ENCODE peak calls at places on chromosomes 3 and 15, in four cellular contexts. T is Peyer's patch, V is transverse colon, N is gastrocnemius medialis. G is an unnamed sample.

GRCh38 chr3:13040381-13041074 is 32.7 kb downstream of the IQSEC1 start:
- DNase-seq in V (peak; percentile 41), T (peak; percentile 63), N (no peak), G (no peak)

GRCh38 chr3:197997936-197998335 is 37.9 kb downstream of the LMLN start:
- DNase-seq in T (no peak), V (no peak), N (no peak), G (no peak)

GRCh38 chr3:140186421-140186920 is 251.5 kb downstream of the CLSTN2 start:
- DNase-seq in V (no peak), T (no peak), N (no peak), G (no peak)

GRCh38 chr15:31975446-31976229 is 54.7 kb upstream of the CHRNA7 start:
- DNase-seq in V (peak; percentile 56), N (no peak), T (no peak), G (no peak)

GRCh38 chr3:146160233-146160963 is 586 bp downstream of the PLOD2 start:
- DNase-seq in T (peak; percentile 67), V (peak; percentile 66), N (peak; percentile 36), G (peak; percentile 73)

GRCh38 chr15:40743921-40744809 is 10.9 kb downstream of the RMDN3 start:
- DNase-seq in N (no peak), V (no peak), T (peak; percentile 71), G (no peak)

GRCh38 chr3:110650752-110651151 is 420.9 kb upstream of the NECTIN3 start:
- DNase-seq in T (no peak), V (no peak), N (no peak), G (no peak)

GRCh38 chr3:48422691-48423090 is 7.2 kb downstream of the PLXNB1 start:
- DNase-seq in N (no peak), V (no peak), T (no peak), G (no peak)

GRCh38 chr3:12706504-12707253 is 42.8 kb upstream of the RAF1 start:
- DNase-seq in T (peak; percentile 85), N (peak; percentile 76), V (peak; percentile 69), G (peak; percentile 44)

GRCh38 chr15:29379647-29380046 is 110.0 kb upstream of the NSMCE3 start:
- DNase-seq in T (no peak), N (no peak), V (no peak), G (no peak)

GRCh38 chr15:29383367-29383766 is 113.7 kb upstream of the NSMCE3 start:
- DNase-seq in V (no peak), T (no peak), N (no peak), G (no peak)

GRCh38 chr15:29377141-29377540 is 107.5 kb upstream of the NSMCE3 start:
- DNase-seq in T (no peak), V (no peak), N (no peak), G (no peak)

DNA sequence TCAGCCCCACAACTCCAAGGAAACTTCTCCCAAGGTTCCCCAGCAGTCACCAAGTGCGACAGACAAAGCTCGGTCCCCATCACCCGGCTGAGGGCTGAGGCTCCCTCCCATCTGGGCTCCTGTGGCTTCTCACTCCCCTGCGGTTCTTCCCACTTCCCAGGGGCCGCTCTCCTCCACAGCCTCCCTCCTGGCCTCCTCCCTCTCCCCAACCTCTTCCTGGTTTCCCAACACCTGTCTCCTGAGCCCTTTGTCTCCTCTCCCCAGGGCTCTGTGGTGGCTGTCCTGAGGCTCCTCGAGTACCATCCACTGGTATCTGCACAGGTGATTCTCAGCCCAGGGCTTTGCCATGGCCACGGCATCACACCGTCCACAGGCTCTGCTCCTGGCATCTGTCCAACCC is 113.2 kb upstream of the NSMCE3 start:
- DNase-seq in T (no peak), V (no peak), N (no peak), G (no peak)
- TF ChIP-seq CTCF in T (no peak), V (no peak), N (no peak), G (no peak)

GRCh38 chr3:169811606-169812123 is 1.0 kb upstream of the LRRIQ4 start:
- DNase-seq in V (no peak), T (no peak), N (no peak), G (no peak)

GRCh38 chr3:169813757-169814517 is 1.2 kb upstream of the LRRC34 start:
- DNase-seq in T (peak; percentile 92), N (no peak), V (peak; percentile 75), G (no peak)

GRCh38 chr3:169815590-169816150 is 3.0 kb upstream of the LRRC34 start:
- DNase-seq in N (no peak), V (no peak), T (no peak), G (no peak)

GRCh38 chr3:169812124-169812843 is 386 bp upstream of the LRRIQ4 start:
- DNase-seq in V (peak; percentile 72), T (peak; percentile 84), N (peak; percentile 31), G (peak; percentile 81)

DNA sequence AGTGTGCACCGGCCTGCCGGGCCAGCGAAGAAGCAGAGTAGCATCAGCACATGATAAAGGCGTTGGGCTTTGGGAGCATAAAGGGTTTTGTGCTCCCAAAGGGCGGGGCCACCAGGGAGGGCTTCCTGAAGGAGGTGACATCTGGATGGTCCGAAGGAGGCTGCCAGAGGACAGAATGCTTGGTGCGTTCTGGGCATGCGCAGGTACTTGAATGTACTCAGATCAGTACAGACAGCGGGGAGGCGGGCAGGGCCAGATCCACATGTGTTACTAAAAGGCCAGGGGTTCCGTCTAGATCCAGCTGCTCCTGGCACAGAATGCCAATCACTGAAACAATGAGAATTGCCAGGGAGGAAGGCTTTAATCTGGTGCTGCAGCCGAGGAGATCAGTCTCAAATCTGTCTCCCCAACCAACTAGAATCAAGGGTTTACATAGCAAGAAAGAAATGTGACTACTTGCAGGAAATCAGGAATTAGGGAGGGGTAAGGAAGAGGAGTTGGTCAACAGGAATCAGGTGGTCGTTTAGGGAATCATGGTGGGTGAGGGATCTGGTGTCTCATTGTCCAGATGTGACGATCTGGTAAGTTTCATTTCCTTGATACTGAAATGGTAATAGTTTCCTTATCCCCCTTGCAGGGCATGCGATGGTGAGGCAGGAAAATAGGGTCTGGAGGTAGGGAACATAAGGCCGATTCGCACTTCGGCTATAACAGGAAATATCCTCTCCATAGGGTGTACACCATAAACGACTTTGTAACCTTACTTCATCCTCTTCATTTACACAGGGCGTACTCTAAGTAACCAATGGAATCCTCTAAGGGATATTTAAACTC is at the start of the genes LRRC34 and LRRIQ4:
- DNase-seq in T (peak; percentile 93), N (peak; percentile 44), V (peak; percentile 82), G (peak; percentile 86)
- TF ChIP-seq POLR2A in T (no peak), N (no peak), V (no peak), G (no peak)

DNA sequence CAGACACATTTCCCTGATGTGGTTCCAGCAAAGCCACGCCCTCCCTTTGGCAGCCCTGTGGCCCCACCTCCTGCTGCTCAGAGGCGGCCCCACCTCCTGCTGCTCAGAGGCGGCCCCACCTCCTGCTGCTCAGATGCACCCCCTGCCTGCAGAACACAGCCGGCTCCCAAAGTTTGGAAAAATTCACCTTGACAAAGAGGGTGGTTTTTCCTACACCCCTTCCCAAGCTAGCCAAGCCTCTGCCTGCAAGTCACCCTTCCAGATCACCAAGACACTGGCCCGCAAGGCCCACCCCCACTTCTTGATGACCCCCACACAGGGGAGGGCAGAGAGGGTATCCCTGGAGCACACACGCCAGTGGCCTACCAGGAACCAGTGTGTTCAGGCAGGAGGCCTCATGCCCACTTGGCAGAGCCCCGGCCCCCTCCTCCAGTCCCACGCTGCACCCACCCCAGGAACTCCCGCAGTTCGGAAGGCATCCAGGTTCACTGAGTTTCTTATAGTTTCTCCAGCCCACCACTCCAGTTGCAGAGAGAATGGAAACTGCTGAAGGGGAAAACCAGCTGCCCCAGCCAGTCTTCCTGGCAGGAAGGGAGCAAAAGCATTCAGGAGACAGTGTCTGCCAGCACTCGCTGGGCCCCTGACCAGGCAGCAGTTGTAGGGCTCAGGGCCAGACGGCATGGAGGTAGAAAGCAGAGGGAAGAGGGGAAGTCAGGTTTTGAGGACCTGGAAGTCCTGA is 2.3 kb upstream of the HAPLN3 start:
- DNase-seq in T (peak; percentile 85), V (peak; percentile 85), N (peak; percentile 88), G (peak; percentile 90)
- TF ChIP-seq CTCF in T (no peak), V (peak; percentile 32), N (peak; percentile 57), G (peak; percentile 88)

DNA sequence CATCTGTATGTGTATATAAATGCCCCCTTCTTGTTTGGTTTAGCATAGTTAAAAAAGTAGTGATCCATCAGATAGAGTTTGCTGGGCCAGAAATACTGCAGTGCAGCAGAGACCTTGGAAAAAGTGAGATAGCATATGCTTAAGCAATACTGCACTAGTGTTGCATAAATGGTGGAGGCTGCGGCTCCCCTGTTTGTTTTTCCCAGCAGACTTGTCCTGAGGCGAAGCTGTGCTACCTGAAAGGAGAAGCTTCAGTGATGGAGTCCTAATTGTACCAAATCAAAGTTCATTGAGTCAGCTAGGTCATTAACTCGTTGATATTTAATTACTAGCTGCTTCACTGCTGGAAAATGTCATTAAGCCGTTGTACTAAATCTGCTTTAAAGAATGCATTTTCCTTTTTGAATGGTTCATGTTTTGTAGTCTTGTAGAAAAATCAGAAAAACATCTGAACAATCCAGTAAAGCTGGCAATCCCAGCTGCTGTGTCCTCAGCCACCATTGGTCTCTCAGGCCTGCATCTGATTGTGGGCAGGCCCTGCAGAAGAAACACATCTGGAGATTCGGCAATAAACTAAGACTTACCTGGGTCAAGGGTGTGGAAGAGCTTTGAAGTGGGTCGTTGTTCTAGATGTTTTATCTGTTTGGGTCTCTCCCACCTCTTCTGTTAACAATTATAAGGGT is 169.6 kb downstream of the B3GALNT1 start:
- DNase-seq in T (no peak), V (no peak), N (no peak), G (no peak)
- TF ChIP-seq POLR2A in T (no peak), V (no peak), N (no peak), G (no peak)

DNA sequence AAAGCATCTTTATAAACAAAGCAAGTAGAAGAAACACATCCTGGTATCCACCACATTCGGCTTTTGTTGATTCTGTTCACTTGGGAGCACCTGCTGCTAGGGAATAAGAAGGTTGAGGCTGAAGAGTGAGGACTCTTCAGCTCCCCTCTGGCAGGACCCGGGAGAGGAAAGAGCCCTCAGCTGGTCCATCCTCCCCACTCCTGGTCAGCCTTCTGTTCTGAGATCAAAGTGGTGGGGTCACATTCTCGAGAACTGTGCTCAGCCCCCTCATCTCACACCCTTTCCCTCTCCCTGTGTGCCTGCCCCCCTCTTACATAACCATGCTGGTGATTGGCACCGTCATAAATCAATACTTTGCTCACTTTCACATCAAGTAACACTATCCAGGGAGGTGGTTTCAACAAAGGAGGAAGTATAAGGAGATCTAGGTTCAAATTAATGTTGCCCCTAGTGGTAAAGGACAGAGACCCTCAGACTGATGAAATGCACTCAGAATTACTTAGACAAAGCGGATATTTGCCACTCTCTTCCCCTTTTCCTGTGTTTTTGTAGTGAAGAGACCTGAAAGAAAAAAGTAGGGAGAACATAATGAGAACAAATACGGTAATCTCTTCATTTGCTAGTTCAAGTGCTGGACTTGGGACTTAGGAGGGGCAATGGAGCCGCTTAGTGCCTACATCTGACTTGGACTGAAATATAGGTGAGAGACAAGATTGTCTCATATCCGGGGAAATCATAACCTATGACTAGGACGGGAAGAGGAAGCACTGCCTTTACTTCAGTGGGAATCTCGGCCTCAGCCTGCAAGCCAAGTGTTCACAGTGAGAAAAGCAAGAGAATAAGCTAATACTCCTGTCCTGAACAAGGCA is at the start of gene NR1I2:
- DNase-seq in N (no peak), V (peak; percentile 58), T (peak; percentile 79), G (no peak)
- TF ChIP-seq CTCF in N (no peak), V (peak; percentile 64), T (no peak), G (no peak)

GRCh38 chr3:46954178-46954577 is 22.4 kb downstream of the CCDC12 start:
- DNase-seq in N (no peak), V (no peak), T (no peak), G (no peak)
- TF ChIP-seq POLR2A in N (no peak), V (no peak), T (no peak), G (no peak)